ENCODE peak calls at places on chromosomes 11 and 22, in seven cellular contexts. One of them, this sample, is unnamed.

GRCh38 chr11:75635009-75635909 is 33.6 kb downstream of the MAP6 start:
- DNase-seq in HFFc6: no peak
- DNase-seq in cerebellar nuclear complex: no peak
- DNase-seq in transverse colon: no peak
- DNase-seq in AG08395: peak
- DNase-seq in hepatic stellate cell: no peak
- DNase-seq in GM23338: peak
- DNase-seq in this sample: peak

GRCh38 chr11:9815486-9816136 is 151.7 kb downstream of the SWAP70 start:
- DNase-seq in GM23338: no peak
- DNase-seq in transverse colon: no peak
- DNase-seq in hepatic stellate cell: peak
- DNase-seq in HFFc6: peak
- DNase-seq in cerebellar nuclear complex: no peak
- DNase-seq in AG08395: peak
- DNase-seq in this sample: no peak

GRCh38 chr11:67732045-67732787 is 57.8 kb upstream of the ALDH3B2 start:
- DNase-seq in HFFc6: no peak
- DNase-seq in hepatic stellate cell: peak
- DNase-seq in transverse colon: no peak
- DNase-seq in cerebellar nuclear complex: no peak
- DNase-seq in AG08395: no peak
- DNase-seq in GM23338: peak
- DNase-seq in this sample: peak

GRCh38 chr11:13052130-13052541 is 43.0 kb downstream of the RASSF10 start:
- DNase-seq in hepatic stellate cell: no peak
- DNase-seq in GM23338: no peak
- DNase-seq in transverse colon: peak
- DNase-seq in HFFc6: no peak
- DNase-seq in AG08395: no peak
- DNase-seq in cerebellar nuclear complex: no peak
- DNase-seq in this sample: peak

GRCh38 chr11:68447015-68447801 is 13.3 kb upstream of the PPP6R3 start:
- DNase-seq in hepatic stellate cell: peak
- DNase-seq in cerebellar nuclear complex: peak
- DNase-seq in transverse colon: peak
- DNase-seq in HFFc6: peak
- DNase-seq in AG08395: peak
- DNase-seq in GM23338: peak
- DNase-seq in this sample: peak

GRCh38 chr22:19850482-19851109 is 4.1 kb downstream of the GNB1L start:
- DNase-seq in hepatic stellate cell: no peak
- DNase-seq in transverse colon: no peak
- DNase-seq in AG08395: no peak
- DNase-seq in cerebellar nuclear complex: no peak
- DNase-seq in GM23338: no peak
- DNase-seq in HFFc6: no peak
- DNase-seq in this sample: no peak

GRCh38 chr22:29799217-29799680 is 32.1 kb downstream of the UQCR10 start:
- DNase-seq in HFFc6: peak
- DNase-seq in GM23338: no peak
- DNase-seq in AG08395: peak
- DNase-seq in transverse colon: peak
- DNase-seq in cerebellar nuclear complex: no peak
- DNase-seq in hepatic stellate cell: peak
- DNase-seq in this sample: peak

GRCh38 chr11:128757886-128758612 is 64.2 kb downstream of the FLI1 start:
- DNase-seq in GM23338: no peak
- DNase-seq in HFFc6: no peak
- DNase-seq in hepatic stellate cell: no peak
- DNase-seq in cerebellar nuclear complex: no peak
- DNase-seq in transverse colon: peak
- DNase-seq in AG08395: no peak
- DNase-seq in this sample: no peak

GRCh38 chr11:107741044-107741823 is 29.4 kb upstream of the SLN start:
- DNase-seq in transverse colon: peak
- DNase-seq in AG08395: no peak
- DNase-seq in cerebellar nuclear complex: no peak
- DNase-seq in hepatic stellate cell: no peak
- DNase-seq in GM23338: peak
- DNase-seq in HFFc6: peak
- DNase-seq in this sample: peak

GRCh38 chr22:40176921-40177737 is 596 bp upstream of the TNRC6B start:
- DNase-seq in AG08395: peak
- DNase-seq in cerebellar nuclear complex: no peak
- DNase-seq in GM23338: peak
- DNase-seq in HFFc6: peak
- DNase-seq in transverse colon: peak
- DNase-seq in hepatic stellate cell: no peak
- DNase-seq in this sample: peak

GRCh38 chr22:25125693-25126357 is 73.8 kb upstream of the CRYBB3 start:
- DNase-seq in transverse colon: no peak
- DNase-seq in AG08395: no peak
- DNase-seq in HFFc6: no peak
- DNase-seq in GM23338: no peak
- DNase-seq in cerebellar nuclear complex: no peak
- DNase-seq in hepatic stellate cell: no peak
- DNase-seq in this sample: no peak

GRCh38 chr11:90476442-90477007 is 253.7 kb upstream of the CHORDC1 start:
- DNase-seq in cerebellar nuclear complex: no peak
- DNase-seq in HFFc6: no peak
- DNase-seq in GM23338: peak
- DNase-seq in AG08395: no peak
- DNase-seq in hepatic stellate cell: no peak
- DNase-seq in transverse colon: no peak
- DNase-seq in this sample: peak

GRCh38 chr11:13065200-13065787 is 56.2 kb downstream of the RASSF10 start:
- DNase-seq in AG08395: no peak
- DNase-seq in GM23338: no peak
- DNase-seq in cerebellar nuclear complex: no peak
- DNase-seq in transverse colon: no peak
- DNase-seq in hepatic stellate cell: no peak
- DNase-seq in HFFc6: no peak
- DNase-seq in this sample: no peak

GRCh38 chr11:36126703-36127102 is 162.5 kb downstream of the COMMD9 start:
- DNase-seq in AG08395: no peak
- DNase-seq in transverse colon: no peak
- DNase-seq in HFFc6: no peak
- DNase-seq in hepatic stellate cell: no peak
- DNase-seq in cerebellar nuclear complex: no peak
- DNase-seq in GM23338: no peak
- DNase-seq in this sample: no peak

GRCh38 chr11:70755410-70756158 is 357.3 kb downstream of the CTTN start:
- DNase-seq in HFFc6: peak
- DNase-seq in AG08395: peak
- DNase-seq in hepatic stellate cell: peak
- DNase-seq in GM23338: peak
- DNase-seq in cerebellar nuclear complex: peak
- DNase-seq in transverse colon: peak
- DNase-seq in this sample: peak

This sample was measured in body of pancreas.